ENCODE peak calls at places on chromosomes 2 and 18, in nine cellular contexts. One of them, this sample, is unnamed.

GRCh38 chr2:183123117-183123958 is 905 bp upstream of the NUP35 start:
- DNase-seq in MM.1S: no peak
- DNase-seq in CD8-positive, alpha-beta T cell: no peak
- DNase-seq in GM12878: no peak
- DNase-seq in dorsolateral prefrontal cortex: no peak
- DNase-seq in OCI-LY7: no peak
- DNase-seq in left lung: no peak
- DNase-seq in HL-60: no peak
- DNase-seq in neural progenitor cell: no peak
- DNase-seq in this sample: no peak

GRCh38 chr18:22219568-22220355 is 50.4 kb downstream of the GATA6 start:
- DNase-seq in neural progenitor cell: peak
- DNase-seq in OCI-LY7: no peak
- DNase-seq in MM.1S: no peak
- DNase-seq in left lung: no peak
- DNase-seq in dorsolateral prefrontal cortex: no peak
- DNase-seq in GM12878: no peak
- DNase-seq in HL-60: no peak
- DNase-seq in CD8-positive, alpha-beta T cell: no peak
- DNase-seq in this sample: no peak

GRCh38 chr2:175709248-175709647 is 292.8 kb downstream of the LNPK start:
- DNase-seq in GM12878: no peak
- DNase-seq in CD8-positive, alpha-beta T cell: no peak
- DNase-seq in OCI-LY7: no peak
- DNase-seq in dorsolateral prefrontal cortex: no peak
- DNase-seq in MM.1S: no peak
- DNase-seq in left lung: no peak
- DNase-seq in HL-60: no peak
- DNase-seq in neural progenitor cell: no peak
- DNase-seq in this sample: no peak

GRCh38 chr2:236568068-236568921 is 1.3 kb upstream of the ACKR3 start:
- DNase-seq in OCI-LY7: no peak
- DNase-seq in neural progenitor cell: peak
- DNase-seq in MM.1S: peak
- DNase-seq in dorsolateral prefrontal cortex: peak
- DNase-seq in CD8-positive, alpha-beta T cell: no peak
- DNase-seq in left lung: peak
- DNase-seq in HL-60: no peak
- DNase-seq in GM12878: no peak
- DNase-seq in this sample: no peak

GRCh38 chr2:13605266-13605665 is 888.5 kb downstream of the TRIB2 start:
- DNase-seq in left lung: no peak
- DNase-seq in CD8-positive, alpha-beta T cell: no peak
- DNase-seq in dorsolateral prefrontal cortex: no peak
- DNase-seq in HL-60: no peak
- DNase-seq in GM12878: no peak
- DNase-seq in MM.1S: no peak
- DNase-seq in OCI-LY7: no peak
- DNase-seq in neural progenitor cell: no peak
- DNase-seq in this sample: no peak

GRCh38 chr2:225137971-225138370 is 95.7 kb upstream of the DOCK10 start:
- DNase-seq in OCI-LY7: no peak
- DNase-seq in dorsolateral prefrontal cortex: no peak
- DNase-seq in MM.1S: no peak
- DNase-seq in HL-60: no peak
- DNase-seq in neural progenitor cell: no peak
- DNase-seq in GM12878: no peak
- DNase-seq in left lung: no peak
- DNase-seq in CD8-positive, alpha-beta T cell: no peak
- DNase-seq in this sample: no peak

GRCh38 chr2:96163768-96164429 is 18.7 kb upstream of the DUSP2 start:
- DNase-seq in OCI-LY7: peak
- DNase-seq in CD8-positive, alpha-beta T cell: no peak
- DNase-seq in GM12878: peak
- DNase-seq in MM.1S: no peak
- DNase-seq in dorsolateral prefrontal cortex: no peak
- DNase-seq in left lung: no peak
- DNase-seq in neural progenitor cell: no peak
- DNase-seq in HL-60: no peak
- DNase-seq in this sample: no peak

GRCh38 chr2:176071330-176072291 is 12.2 kb downstream of the EVX2 start:
- DNase-seq in MM.1S: no peak
- DNase-seq in CD8-positive, alpha-beta T cell: no peak
- DNase-seq in GM12878: no peak
- DNase-seq in HL-60: no peak
- DNase-seq in neural progenitor cell: no peak
- DNase-seq in dorsolateral prefrontal cortex: no peak
- DNase-seq in OCI-LY7: no peak
- DNase-seq in left lung: no peak
- DNase-seq in this sample: no peak

GRCh38 chr2:3465844-3466481 is 53.4 kb downstream of the ADI1 start:
- DNase-seq in left lung: no peak
- DNase-seq in MM.1S: no peak
- DNase-seq in dorsolateral prefrontal cortex: peak
- DNase-seq in HL-60: peak
- DNase-seq in OCI-LY7: no peak
- DNase-seq in CD8-positive, alpha-beta T cell: no peak
- DNase-seq in neural progenitor cell: no peak
- DNase-seq in GM12878: no peak
- DNase-seq in this sample: no peak

GRCh38 chr18:11994346-11994707 is 13.0 kb downstream of the IMPA2 start:
- DNase-seq in HL-60: peak
- DNase-seq in OCI-LY7: no peak
- DNase-seq in MM.1S: no peak
- DNase-seq in GM12878: no peak
- DNase-seq in CD8-positive, alpha-beta T cell: no peak
- DNase-seq in left lung: peak
- DNase-seq in dorsolateral prefrontal cortex: no peak
- DNase-seq in neural progenitor cell: no peak
- DNase-seq in this sample: no peak

GRCh38 chr2:100923461-100924020 is 78.5 kb upstream of the RPL31 start:
- DNase-seq in dorsolateral prefrontal cortex: no peak
- DNase-seq in left lung: no peak
- DNase-seq in GM12878: no peak
- DNase-seq in HL-60: no peak
- DNase-seq in MM.1S: no peak
- DNase-seq in OCI-LY7: no peak
- DNase-seq in CD8-positive, alpha-beta T cell: no peak
- DNase-seq in neural progenitor cell: no peak
- DNase-seq in this sample: no peak

GRCh38 chr2:72533767-72534166 is 292.1 kb downstream of the EXOC6B start:
- DNase-seq in CD8-positive, alpha-beta T cell: no peak
- DNase-seq in MM.1S: no peak
- DNase-seq in left lung: no peak
- DNase-seq in dorsolateral prefrontal cortex: no peak
- DNase-seq in HL-60: no peak
- DNase-seq in OCI-LY7: no peak
- DNase-seq in neural progenitor cell: no peak
- DNase-seq in GM12878: no peak
- DNase-seq in this sample: no peak

GRCh38 chr18:14976736-14977430 is 228.9 kb downstream of the ANKRD30B start:
- DNase-seq in MM.1S: no peak
- DNase-seq in left lung: no peak
- DNase-seq in HL-60: no peak
- DNase-seq in dorsolateral prefrontal cortex: no peak
- DNase-seq in GM12878: no peak
- DNase-seq in neural progenitor cell: no peak
- DNase-seq in CD8-positive, alpha-beta T cell: no peak
- DNase-seq in OCI-LY7: no peak
- DNase-seq in this sample: no peak

GRCh38 chr2:209499071-209499470 is 75.2 kb downstream of the MAP2 start:
- DNase-seq in dorsolateral prefrontal cortex: no peak
- DNase-seq in GM12878: no peak
- DNase-seq in HL-60: no peak
- DNase-seq in left lung: no peak
- DNase-seq in OCI-LY7: no peak
- DNase-seq in CD8-positive, alpha-beta T cell: no peak
- DNase-seq in MM.1S: no peak
- DNase-seq in neural progenitor cell: no peak
- DNase-seq in this sample: no peak

GRCh38 chr2:40034801-40035200 is 255.7 kb upstream of the THUMPD2 start:
- DNase-seq in dorsolateral prefrontal cortex: no peak
- DNase-seq in HL-60: no peak
- DNase-seq in MM.1S: no peak
- DNase-seq in neural progenitor cell: no peak
- DNase-seq in left lung: no peak
- DNase-seq in OCI-LY7: no peak
- DNase-seq in GM12878: no peak
- DNase-seq in CD8-positive, alpha-beta T cell: no peak
- DNase-seq in this sample: no peak

GRCh38 chr2:47539228-47539627 is 136.3 kb downstream of the MSH2 start:
- DNase-seq in neural progenitor cell: no peak
- DNase-seq in HL-60: no peak
- DNase-seq in GM12878: no peak
- DNase-seq in CD8-positive, alpha-beta T cell: no peak
- DNase-seq in dorsolateral prefrontal cortex: no peak
- DNase-seq in left lung: no peak
- DNase-seq in OCI-LY7: no peak
- DNase-seq in MM.1S: no peak
- DNase-seq in this sample: no peak

GRCh38 chr18:35134190-35134730 is 93.0 kb downstream of the MAPRE2 start:
- DNase-seq in neural progenitor cell: no peak
- DNase-seq in OCI-LY7: no peak
- DNase-seq in left lung: no peak
- DNase-seq in CD8-positive, alpha-beta T cell: no peak
- DNase-seq in GM12878: no peak
- DNase-seq in HL-60: no peak
- DNase-seq in MM.1S: no peak
- DNase-seq in dorsolateral prefrontal cortex: no peak
- DNase-seq in this sample: no peak

GRCh38 chr2:30446602-30447148 is 371 bp upstream of the LCLAT1 start:
- DNase-seq in neural progenitor cell: no peak
- DNase-seq in left lung: no peak
- DNase-seq in HL-60: no peak
- DNase-seq in dorsolateral prefrontal cortex: no peak
- DNase-seq in CD8-positive, alpha-beta T cell: no peak
- DNase-seq in GM12878: no peak
- DNase-seq in MM.1S: no peak
- DNase-seq in OCI-LY7: no peak
- DNase-seq in this sample: no peak

GRCh38 chr2:32632089-32632488 is 4.2 kb downstream of the TTC27 start:
- DNase-seq in GM12878: no peak
- DNase-seq in CD8-positive, alpha-beta T cell: no peak
- DNase-seq in OCI-LY7: no peak
- DNase-seq in neural progenitor cell: no peak
- DNase-seq in left lung: no peak
- DNase-seq in dorsolateral prefrontal cortex: no peak
- DNase-seq in MM.1S: no peak
- DNase-seq in HL-60: no peak
- DNase-seq in this sample: peak

DNA sequence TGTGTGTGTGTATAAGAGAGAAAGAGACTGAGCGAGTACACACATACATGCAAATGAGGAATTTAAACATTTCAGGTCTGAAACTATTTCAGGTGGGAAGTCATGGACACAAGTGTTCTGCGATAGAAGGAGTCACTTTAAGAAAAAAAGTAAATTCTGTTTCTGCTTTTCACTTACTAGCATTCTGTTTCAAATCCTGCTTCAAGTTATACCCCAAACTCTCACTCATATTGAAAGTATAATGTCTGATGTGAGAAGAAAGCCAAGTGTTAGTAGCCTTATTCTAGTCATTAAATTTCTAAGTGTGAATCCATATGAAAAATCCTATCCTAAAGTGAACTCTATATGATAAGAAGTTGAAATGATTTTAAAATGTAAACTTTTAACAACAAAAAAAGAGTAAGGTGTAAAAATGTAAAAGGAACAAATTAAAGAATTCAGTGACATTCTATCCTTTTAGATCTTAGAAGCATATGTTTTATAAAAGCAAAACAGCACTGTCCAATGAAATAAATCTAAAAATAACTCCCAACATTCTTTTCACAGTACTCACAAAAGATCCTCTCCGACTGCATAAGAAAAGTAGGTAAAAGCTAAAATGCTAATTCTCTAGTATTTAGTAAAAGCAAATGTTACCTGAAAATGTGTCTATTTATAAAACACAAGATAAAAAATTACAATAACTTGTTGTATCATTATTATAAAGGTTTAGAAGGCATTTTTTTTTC is 570.6 kb downstream of the ZEB2 start:
- DNase-seq in OCI-LY7: no peak
- DNase-seq in dorsolateral prefrontal cortex: no peak
- DNase-seq in CD8-positive, alpha-beta T cell: no peak
- DNase-seq in MM.1S: no peak
- DNase-seq in HL-60: no peak
- DNase-seq in GM12878: no peak
- DNase-seq in left lung: no peak
- DNase-seq in neural progenitor cell: no peak
- DNase-seq in this sample: no peak
- H3K27ac ChIP-seq in OCI-LY7: no peak
- H3K27ac ChIP-seq in dorsolateral prefrontal cortex: no peak
- H3K27ac ChIP-seq in CD8-positive, alpha-beta T cell: no peak
- H3K27ac ChIP-seq in MM.1S: no peak
- H3K27ac ChIP-seq in HL-60: no peak
- H3K27ac ChIP-seq in GM12878: no peak
- H3K27ac ChIP-seq in left lung: no peak
- H3K27ac ChIP-seq in neural progenitor cell: no peak
- H3K27ac ChIP-seq in this sample: no peak

DNA sequence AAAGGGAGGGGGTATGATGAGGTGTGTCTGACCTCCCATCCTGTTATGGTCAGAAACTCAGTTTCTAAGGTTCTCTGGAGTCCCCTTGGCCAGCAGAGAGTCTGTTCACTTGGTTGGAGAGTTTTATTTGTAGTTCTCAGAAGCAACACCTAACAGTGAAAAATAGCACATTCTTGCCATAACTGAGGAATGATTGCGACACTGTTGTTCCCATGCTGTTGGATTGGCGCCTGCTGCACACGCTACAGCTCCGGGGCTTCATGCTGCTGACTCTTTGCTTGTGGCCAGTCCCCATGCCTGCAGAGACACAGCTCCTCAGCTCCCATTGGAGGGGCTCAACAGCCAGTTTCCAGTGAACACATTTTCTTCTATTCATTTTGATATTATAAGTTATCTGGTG is 42.1 kb downstream of the TPGS2 start:
- DNase-seq in CD8-positive, alpha-beta T cell: no peak
- DNase-seq in neural progenitor cell: no peak
- DNase-seq in GM12878: no peak
- DNase-seq in HL-60: no peak
- DNase-seq in MM.1S: no peak
- DNase-seq in OCI-LY7: no peak
- DNase-seq in left lung: no peak
- DNase-seq in dorsolateral prefrontal cortex: no peak
- DNase-seq in this sample: no peak
- H3K27ac ChIP-seq in CD8-positive, alpha-beta T cell: no peak
- H3K27ac ChIP-seq in neural progenitor cell: peak
- H3K27ac ChIP-seq in GM12878: no peak
- H3K27ac ChIP-seq in HL-60: no peak
- H3K27ac ChIP-seq in MM.1S: no peak
- H3K27ac ChIP-seq in OCI-LY7: no peak
- H3K27ac ChIP-seq in left lung: peak
- H3K27ac ChIP-seq in dorsolateral prefrontal cortex: no peak
- H3K27ac ChIP-seq in this sample: no peak

GRCh38 chr2:46299365-46300263 is 2.4 kb downstream of the EPAS1 start:
- DNase-seq in neural progenitor cell: peak
- DNase-seq in dorsolateral prefrontal cortex: peak
- DNase-seq in CD8-positive, alpha-beta T cell: no peak
- DNase-seq in GM12878: no peak
- DNase-seq in HL-60: peak
- DNase-seq in MM.1S: no peak
- DNase-seq in OCI-LY7: no peak
- DNase-seq in left lung: peak
- DNase-seq in this sample: no peak
- H3K27ac ChIP-seq in neural progenitor cell: no peak
- H3K27ac ChIP-seq in dorsolateral prefrontal cortex: peak
- H3K27ac ChIP-seq in CD8-positive, alpha-beta T cell: no peak
- H3K27ac ChIP-seq in GM12878: no peak
- H3K27ac ChIP-seq in HL-60: no peak
- H3K27ac ChIP-seq in MM.1S: no peak
- H3K27ac ChIP-seq in OCI-LY7: no peak
- H3K27ac ChIP-seq in left lung: peak
- H3K27ac ChIP-seq in this sample: peak

GRCh38 chr2:200350796-200351195 is 44.3 kb downstream of the SPATS2L start:
- DNase-seq in GM12878: no peak
- DNase-seq in left lung: no peak
- DNase-seq in neural progenitor cell: no peak
- DNase-seq in MM.1S: no peak
- DNase-seq in dorsolateral prefrontal cortex: no peak
- DNase-seq in CD8-positive, alpha-beta T cell: no peak
- DNase-seq in HL-60: no peak
- DNase-seq in OCI-LY7: no peak
- DNase-seq in this sample: no peak
- H3K27ac ChIP-seq in GM12878: no peak
- H3K27ac ChIP-seq in left lung: no peak
- H3K27ac ChIP-seq in neural progenitor cell: no peak
- H3K27ac ChIP-seq in MM.1S: no peak
- H3K27ac ChIP-seq in dorsolateral prefrontal cortex: peak
- H3K27ac ChIP-seq in CD8-positive, alpha-beta T cell: no peak
- H3K27ac ChIP-seq in HL-60: no peak
- H3K27ac ChIP-seq in OCI-LY7: no peak
- H3K27ac ChIP-seq in this sample: no peak